ENCODE peak calls at places on chromosomes 7 and 10, in ten cellular contexts. G is PC-9; H is naive thymus-derived CD4-positive, alpha-beta T cell; P is AG04450; F is endodermal cell; A is breast epithelium; X is IMR-90; N is heart right ventricle; L is neuronal stem cell; B is right cardiac atrium. E is an unnamed sample. For H3K9me3, the result is how much of the 10 kb centered on the place peaks cover.

GRCh38 chr10:72320676-72321247 is 34.0 kb downstream of the DNAJB12 start:
- DNase-seq in H (no peak), N (peak), A (no peak), P (peak), B (peak), G (peak), F (peak), L (no peak), X (peak), E (peak)

GRCh38 chr10:71025535-71025934 is 137.2 kb upstream of the PCBD1 start:
- DNase-seq in X (no peak), F (peak), A (no peak), B (no peak), L (no peak), N (no peak), P (no peak), H (no peak), G (peak), E (no peak)

GRCh38 chr7:45594780-45595535 is 20.8 kb downstream of the ADCY1 start:
- DNase-seq in G (no peak), H (no peak), X (no peak), L (no peak), A (no peak), B (no peak), F (peak), N (no peak), P (no peak), E (peak)

GRCh38 chr10:92074126-92074887 is 150.7 kb downstream of the BTAF1 start:
- DNase-seq in N (no peak), G (no peak), H (no peak), P (no peak), X (peak), L (no peak), A (no peak), B (no peak), F (no peak), E (no peak)

GRCh38 chr10:100647928-100648327 is 97.5 kb upstream of the PAX2 start:
- DNase-seq in X (no peak), N (no peak), B (no peak), H (no peak), L (no peak), G (no peak), P (no peak), A (no peak), F (no peak), E (no peak)

GRCh38 chr7:34991938-34992840 is 45.1 kb downstream of the DPY19L1 start:
- DNase-seq in G (no peak), N (no peak), L (no peak), F (no peak), B (no peak), X (peak), H (no peak), P (no peak), A (no peak), E (no peak)

GRCh38 chr7:47846117-47846836 is 102.0 kb downstream of the PKD1L1 start:
- DNase-seq in B (no peak), X (peak), A (no peak), P (no peak), N (no peak), L (no peak), G (peak), F (no peak), H (no peak), E (no peak)

GRCh38 chr10:133166828-133167692 is 7.0 kb downstream of the KNDC1 start:
- DNase-seq in L (no peak), A (peak), B (no peak), P (no peak), N (no peak), G (no peak), F (no peak), H (no peak), X (no peak), E (peak)

GRCh38 chr10:15719899-15720634 is at the start of gene ITGA8:
- DNase-seq in L (peak), P (no peak), N (peak), B (peak), X (no peak), G (no peak), A (no peak), F (peak), H (no peak), E (peak)

GRCh38 chr10:78772986-78773530 is 295.7 kb upstream of the ZMIZ1 start:
- DNase-seq in X (no peak), B (no peak), A (no peak), H (no peak), F (peak), L (no peak), N (no peak), G (no peak), P (no peak), E (no peak)

GRCh38 chr7:54831644-54832095 is 72.7 kb upstream of the SEC61G start:
- DNase-seq in L (no peak), A (no peak), F (no peak), P (no peak), X (no peak), G (peak), H (no peak), N (no peak), B (no peak), E (no peak)

GRCh38 chr7:158111556-158111880 is 476.1 kb downstream of the PTPRN2 start:
- DNase-seq in N (no peak), F (no peak), H (no peak), P (no peak), L (no peak), X (no peak), A (no peak), G (peak), B (no peak), E (no peak)

GRCh38 chr7:158113321-158114025 is 474.1 kb downstream of the PTPRN2 start:
- DNase-seq in P (no peak), F (peak), L (no peak), X (no peak), H (no peak), G (no peak), N (no peak), A (no peak), B (no peak), E (no peak)

GRCh38 chr7:158111906-158112570 is 475.6 kb downstream of the PTPRN2 start:
- DNase-seq in L (no peak), H (no peak), P (no peak), N (no peak), B (no peak), A (no peak), G (no peak), X (no peak), F (peak), E (no peak)

GRCh38 chr7:158114056-158114850 is 473.4 kb downstream of the PTPRN2 start:
- DNase-seq in X (no peak), G (no peak), N (no peak), H (no peak), P (no peak), F (peak), L (no peak), A (no peak), B (no peak), E (no peak)

GRCh38 chr7:158112571-158113320 is 474.9 kb downstream of the PTPRN2 start:
- DNase-seq in L (no peak), F (peak), B (no peak), A (no peak), H (no peak), N (no peak), X (no peak), P (no peak), G (no peak), E (no peak)
- H3K9me3 ChIP-seq in L (under half), F (half or more), B (under half), A (half or more), H (under half), N (under half), X (half or more), P (half or more), G (under half), E (under half)

DNA sequence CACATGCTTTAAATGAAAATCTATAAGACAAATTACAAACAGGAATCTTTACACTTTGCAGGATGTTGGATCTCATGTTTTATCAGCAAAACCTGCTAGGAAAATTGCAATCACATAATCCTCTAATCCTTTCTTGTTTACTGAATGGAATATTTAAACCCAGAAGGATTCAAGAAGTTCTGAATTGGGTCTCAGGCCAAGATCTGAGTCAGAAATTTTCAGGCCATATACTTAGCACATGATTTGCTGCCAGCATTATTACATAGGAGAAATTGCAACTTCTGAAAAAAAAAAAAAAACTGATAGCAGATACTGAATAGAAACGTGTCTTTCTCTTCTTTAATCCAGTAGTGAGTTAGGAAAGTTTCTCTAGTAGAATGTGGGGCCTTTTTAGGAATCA is 1005.3 kb upstream of the POT1 start:
- DNase-seq in F (no peak), N (no peak), B (no peak), X (no peak), L (no peak), G (no peak), A (no peak), H (no peak), P (no peak), E (no peak)
- H3K9me3 ChIP-seq in F (under half), N (under half), B (under half), X (under half), L (under half), G (under half), A (under half), H (under half), P (under half), E (under half)

DNA sequence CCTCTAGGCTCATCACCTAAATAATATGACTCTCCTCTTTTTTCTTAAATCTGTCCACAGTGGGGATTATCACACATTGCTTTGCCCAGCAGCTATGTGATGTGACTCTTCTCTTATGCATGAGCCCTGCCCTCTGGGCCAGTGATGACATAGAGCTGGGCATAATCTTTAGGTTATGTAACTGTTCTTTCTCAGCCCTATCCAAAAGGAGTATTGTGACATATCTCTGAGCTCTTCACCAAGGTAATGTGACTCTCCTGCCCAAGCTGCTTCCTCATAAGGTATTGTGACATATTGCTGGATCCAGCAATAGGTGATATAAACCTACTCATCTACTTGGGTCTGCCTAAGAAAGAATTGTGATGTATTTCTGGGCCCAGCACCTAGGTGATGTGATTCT is 37.7 kb upstream of the ZNF107 start:
- DNase-seq in F (no peak), G (peak), A (no peak), B (no peak), N (no peak), L (no peak), P (no peak), H (no peak), X (no peak), E (no peak)
- H3K9me3 ChIP-seq in F (under half), G (under half), A (under half), B (under half), N (under half), L (under half), P (under half), H (under half), X (under half), E (under half)

GRCh38 chr7:6675807-6676405 is 30.8 kb downstream of the ZNF12 start:
- DNase-seq in P (no peak), F (no peak), N (no peak), A (no peak), G (no peak), L (no peak), H (no peak), B (no peak), X (no peak), E (no peak)
- H3K9me3 ChIP-seq in P (half or more), F (half or more), N (half or more), A (half or more), G (half or more), L (under half), H (under half), B (under half), X (half or more), E (half or more)

GRCh38 chr10:59465089-59465488 is 102.7 kb upstream of the FAM13C start:
- DNase-seq in A (no peak), N (peak), H (no peak), B (no peak), P (peak), G (no peak), L (no peak), X (peak), F (no peak), E (no peak)

DNA sequence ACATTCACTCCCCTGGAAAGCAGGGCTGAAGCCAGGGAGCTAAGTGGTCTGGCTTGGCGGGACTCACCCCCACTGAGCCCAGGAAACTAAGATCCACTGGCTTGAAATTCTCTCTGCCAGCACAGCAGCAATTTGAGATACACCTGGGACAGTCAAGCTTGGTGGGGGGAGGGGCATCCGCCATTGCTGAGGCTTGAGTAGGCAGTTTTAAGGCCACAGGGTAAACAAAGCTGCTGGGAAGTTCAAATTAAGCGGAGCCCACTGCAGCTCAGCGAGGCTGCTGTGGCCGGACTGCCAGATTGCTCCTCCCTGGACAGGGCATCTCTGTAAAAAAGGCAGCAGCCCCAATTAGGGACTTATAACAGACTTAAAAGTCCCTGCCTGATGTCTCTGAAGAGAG is 108.2 kb upstream of the FAM13C start:
- DNase-seq in A (no peak), X (no peak), G (no peak), F (peak), P (no peak), H (no peak), N (no peak), B (no peak), L (no peak), E (no peak)
- H3K9me3 ChIP-seq in A (under half), X (under half), G (under half), F (under half), P (under half), H (under half), N (under half), B (under half), L (under half), E (under half)

GRCh38 chr7:129168219-129168991 is 20.0 kb upstream of the SMO start:
- DNase-seq in P (no peak), F (peak), B (no peak), X (no peak), N (no peak), H (no peak), A (no peak), G (no peak), L (no peak), E (no peak)
- H3K9me3 ChIP-seq in P (under half), F (under half), B (under half), X (under half), N (under half), H (under half), A (under half), G (under half), L (under half), E (under half)

GRCh38 chr10:9869777-9870176 is 1147.9 kb upstream of the CELF2 start:
- DNase-seq in A (no peak), X (no peak), P (no peak), F (no peak), L (no peak), N (no peak), G (no peak), H (no peak), B (no peak), E (no peak)

GRCh38 chr10:9877978-9878377 is 1139.7 kb upstream of the CELF2 start:
- DNase-seq in A (no peak), B (no peak), G (no peak), N (no peak), F (no peak), H (no peak), P (no peak), L (no peak), X (no peak), E (no peak)

GRCh38 chr10:9878429-9878828 is 1139.2 kb upstream of the CELF2 start:
- DNase-seq in F (no peak), N (no peak), X (no peak), P (no peak), B (no peak), G (no peak), H (no peak), L (no peak), A (no peak), E (no peak)

GRCh38 chr10:9875353-9875752 is 1142.3 kb upstream of the CELF2 start:
- DNase-seq in X (no peak), B (no peak), A (no peak), F (no peak), L (no peak), G (no peak), N (no peak), H (no peak), P (no peak), E (no peak)
- H3K9me3 ChIP-seq in X (under half), B (under half), A (under half), F (under half), L (under half), G (under half), N (under half), H (under half), P (under half), E (under half)

GRCh38 chr7:100069991-100070390 is 11.5 kb downstream of the ZNF3 start:
- DNase-seq in A (no peak), P (no peak), X (no peak), N (no peak), G (no peak), F (peak), H (no peak), L (no peak), B (no peak), E (no peak)
- H3K9me3 ChIP-seq in A (under half), P (half or more), X (half or more), N (under half), G (half or more), F (half or more), H (under half), L (half or more), B (under half), E (under half)

GRCh38 chr7:57181281-57181680 is 49.0 kb upstream of the ZNF479 start:
- DNase-seq in B (no peak), L (no peak), G (no peak), N (no peak), X (no peak), P (no peak), F (no peak), A (no peak), H (no peak), E (no peak)

GRCh38 chr7:57179776-57180415 is 47.7 kb upstream of the ZNF479 start:
- DNase-seq in N (no peak), L (no peak), B (no peak), F (no peak), A (peak), G (no peak), P (no peak), X (no peak), H (no peak), E (no peak)

GRCh38 chr7:57178768-57179139 is 46.5 kb upstream of the ZNF479 start:
- DNase-seq in N (no peak), F (no peak), H (no peak), X (no peak), L (no peak), A (no peak), G (no peak), P (no peak), B (no peak), E (no peak)

GRCh38 chr7:57177856-57178767 is 45.9 kb upstream of the ZNF479 start:
- DNase-seq in G (no peak), H (no peak), L (no peak), P (no peak), B (no peak), A (no peak), X (no peak), N (no peak), F (no peak), E (no peak)

GRCh38 chr7:57182031-57182430 is 49.8 kb upstream of the ZNF479 start:
- DNase-seq in F (no peak), A (no peak), L (no peak), P (no peak), G (no peak), H (no peak), B (no peak), N (no peak), X (no peak), E (no peak)
- H3K9me3 ChIP-seq in F (half or more), A (under half), L (under half), P (half or more), G (under half), H (under half), B (under half), N (half or more), X (under half), E (under half)

GRCh38 chr7:57215423-57215822 is 83.2 kb upstream of the ZNF479 start:
- DNase-seq in L (no peak), G (no peak), F (no peak), A (peak), H (no peak), N (no peak), X (no peak), B (no peak), P (no peak), E (peak)
- H3K9me3 ChIP-seq in L (under half), G (under half), F (half or more), A (half or more), H (under half), N (under half), X (under half), B (under half), P (half or more), E (under half)

E was measured in kidney.